ENCODE peak calls at places on chromosomes 7 and 10, in four cellular contexts. W, P, R and L are unnamed samples. For H3K4me1, the result is how much of the 10 kb centered on the place peaks cover.

GRCh38 chr10:120420421-120420820 is 36.6 kb upstream of the PLPP4 start:
- DNase-seq in W (no peak), P (no peak), R (no peak), L (no peak)

GRCh38 chr10:73439055-73439454 is 5.7 kb upstream of the MSS51 start:
- DNase-seq in W (no peak), P (no peak), R (no peak), L (no peak)

GRCh38 chr10:69831231-69831855 is 29.6 kb downstream of the COL13A1 start:
- DNase-seq in W (no peak), P (no peak), R (no peak), L (no peak)

GRCh38 chr10:70174058-70174741 is 3.9 kb upstream of the SAR1A start:
- DNase-seq in W (no peak), P (no peak), R (no peak), L (no peak)

GRCh38 chr10:131512852-131513251 is 201.3 kb upstream of the TCERG1L start:
- DNase-seq in W (no peak), P (no peak), R (no peak), L (no peak)

GRCh38 chr7:19114591-19114855 is 2.9 kb downstream of the TWIST1 start:
- DNase-seq in W (no peak), P (no peak), R (no peak), L (no peak)

GRCh38 chr7:40833541-40834234 is 698.9 kb downstream of the SUGCT start:
- DNase-seq in W (no peak), P (no peak), R (no peak), L (no peak)

GRCh38 chr7:28956608-28957063 is 1.5 kb downstream of the TRIL start:
- DNase-seq in W (peak), P (peak), R (peak), L (peak)

GRCh38 chr10:125120046-125120710 is 40.2 kb downstream of the CTBP2 start:
- DNase-seq in W (no peak), P (no peak), R (no peak), L (no peak)

GRCh38 chr7:141339603-141340002 is 211.6 kb upstream of the AGK start:
- DNase-seq in W (no peak), P (no peak), R (no peak), L (no peak)

GRCh38 chr7:98286701-98287485 is 5.4 kb downstream of the BRI3 start:
- DNase-seq in W (peak), P (no peak), R (no peak), L (no peak)

GRCh38 chr7:74525881-74526280 is 72.2 kb downstream of the GTF2IRD1 start:
- DNase-seq in W (peak), P (no peak), R (no peak), L (no peak)

GRCh38 chr10:34078798-34079470 is 736.2 kb downstream of the PARD3 start:
- DNase-seq in W (no peak), P (no peak), R (no peak), L (peak)

GRCh38 chr7:122803323-122803722 is 82.9 kb downstream of the CADPS2 start:
- DNase-seq in W (no peak), P (no peak), R (no peak), L (no peak)

GRCh38 chr7:42972703-42973500 is 40.7 kb downstream of the MRPL32 start:
- DNase-seq in W (peak), P (no peak), R (peak), L (peak)

GRCh38 chr7:117673839-117674238 is 194.0 kb downstream of the CFTR start:
- DNase-seq in W (no peak), P (no peak), R (no peak), L (no peak)

GRCh38 chr10:14093735-14094484 is 236.8 kb downstream of the FRMD4A start:
- DNase-seq in W (no peak), P (no peak), R (no peak), L (no peak)

GRCh38 chr10:4515711-4516110 is 310.3 kb upstream of the AKR1E2 start:
- DNase-seq in W (no peak), P (no peak), R (no peak), L (no peak)

GRCh38 chr7:901388-902154 is 25.2 kb downstream of the GET4 start:
- DNase-seq in W (peak), P (peak), R (peak), L (peak)

GRCh38 chr7:79529214-79529895 is 75.9 kb upstream of the MAGI2 start:
- DNase-seq in W (no peak), P (no peak), R (no peak), L (no peak)

GRCh38 chr7:73515184-73515583 is 6.9 kb downstream of the BAZ1B start:
- DNase-seq in W (no peak), P (no peak), R (no peak), L (no peak)

GRCh38 chr10:104678658-104679057 is 37.6 kb downstream of the SORCS3 start:
- DNase-seq in W (no peak), P (no peak), R (no peak), L (no peak)

GRCh38 chr7:137825489-137825888 is 21.3 kb downstream of the DGKI start:
- DNase-seq in W (no peak), P (no peak), R (no peak), L (no peak)

GRCh38 chr7:55053651-55054226 is 34.9 kb downstream of the EGFR start:
- DNase-seq in W (no peak), P (no peak), R (no peak), L (no peak)

GRCh38 chr7:34281260-34281659 is 375.9 kb downstream of the BMPER start:
- DNase-seq in W (no peak), P (no peak), R (no peak), L (no peak)

GRCh38 chr7:1591396-1591795 is 21.6 kb upstream of the PSMG3 start:
- DNase-seq in W (no peak), P (no peak), R (no peak), L (no peak)

GRCh38 chr7:15561840-15562239 is at the start of gene AGMO:
- DNase-seq in W (no peak), P (no peak), R (peak), L (peak)

GRCh38 chr7:46244752-46245151 is 323.7 kb upstream of the IGFBP3 start:
- DNase-seq in W (no peak), P (no peak), R (no peak), L (no peak)

GRCh38 chr7:142439739-142440138 is 181.9 kb upstream of the PRSS58 start:
- DNase-seq in W (no peak), P (no peak), R (no peak), L (no peak)

GRCh38 chr7:64619705-64620104 is 46.2 kb upstream of the ZNF107 start:
- DNase-seq in W (no peak), P (no peak), R (no peak), L (no peak)

GRCh38 chr10:35546824-35547225 is 58.3 kb upstream of the GJD4 start:
- DNase-seq in W (no peak), P (no peak), R (no peak), L (no peak)

GRCh38 chr10:84924131-84924530 is 595.7 kb downstream of the CCSER2 start:
- DNase-seq in W (no peak), P (no peak), R (no peak), L (no peak)

GRCh38 chr7:153943428-153944370 is 108.5 kb upstream of the DPP6 start:
- DNase-seq in W (no peak), P (no peak), R (no peak), L (no peak)

GRCh38 chr10:101453791-101454718 is 100.1 kb downstream of the BTRC start:
- DNase-seq in W (no peak), P (no peak), R (no peak), L (no peak)

GRCh38 chr7:42858570-42858969 is 53.3 kb downstream of the C7orf25 start:
- DNase-seq in W (no peak), P (no peak), R (no peak), L (no peak)

GRCh38 chr7:28591275-28591674 is 179.0 kb downstream of the CREB5 start:
- DNase-seq in W (no peak), P (no peak), R (no peak), L (no peak)

GRCh38 chr7:107622429-107622828 is 38.2 kb upstream of the SLC26A4 start:
- DNase-seq in W (no peak), P (no peak), R (no peak), L (no peak)

GRCh38 chr7:30169585-30169978 is 34.8 kb downstream of the MTURN start:
- DNase-seq in W (no peak), P (no peak), R (no peak), L (no peak)

GRCh38 chr10:49220679-49221078 is 32.5 kb upstream of the TMEM273 start:
- DNase-seq in W (no peak), P (no peak), R (no peak), L (no peak)
- H3K4me3 ChIP-seq in W (no peak), P (no peak), R (no peak), L (no peak)

GRCh38 chr7:149866817-149867447 is 6.8 kb upstream of the ATP6V0E2 start:
- DNase-seq in W (no peak), P (no peak), R (no peak), L (no peak)
- H3K4me1 ChIP-seq in W (under half), P (under half), R (under half), L (under half)

GRCh38 chr7:6016653-6016966 is 7.5 kb downstream of the AIMP2 start:
- DNase-seq in W (no peak), P (no peak), R (no peak), L (no peak)

GRCh38 chr7:6012355-6013104 is 3.5 kb downstream of the AIMP2 start:
- DNase-seq in W (peak), P (no peak), R (no peak), L (no peak)

GRCh38 chr7:6015917-6016652 is 7.0 kb downstream of the AIMP2 start:
- DNase-seq in W (peak), P (peak), R (peak), L (peak)

GRCh38 chr7:6008668-6009611 is at the start of the genes AIMP2 and PMS2:
- DNase-seq in W (peak), P (peak), R (peak), L (peak)

GRCh38 chr7:6011541-6011940 is 2.5 kb downstream of the AIMP2 start:
- DNase-seq in W (no peak), P (no peak), R (no peak), L (no peak)
- H3K27ac ChIP-seq in W (peak), P (peak), R (no peak), L (no peak)

GRCh38 chr10:20975236-20975635 is 78.1 kb upstream of the NEBL start:
- DNase-seq in W (no peak), P (no peak), R (no peak), L (no peak)

GRCh38 chr10:20976390-20976789 is 79.3 kb upstream of the NEBL start:
- DNase-seq in W (no peak), P (no peak), R (no peak), L (no peak)

GRCh38 chr10:20970044-20970443 is 72.9 kb upstream of the NEBL start:
- DNase-seq in W (no peak), P (no peak), R (no peak), L (no peak)

GRCh38 chr10:20970708-20971107 is 73.6 kb upstream of the NEBL start:
- DNase-seq in W (no peak), P (no peak), R (no peak), L (no peak)

GRCh38 chr10:20971901-20972300 is 74.8 kb upstream of the NEBL start:
- DNase-seq in W (no peak), P (no peak), R (no peak), L (no peak)
- H3K4me3 ChIP-seq in W (no peak), P (no peak), R (no peak), L (no peak)

GRCh38 chr10:102511562-102512274 is 7.9 kb downstream of the SUFU start:
- DNase-seq in W (no peak), P (no peak), R (no peak), L (peak)
- H3K4me1 ChIP-seq in W (under half), P (under half), R (under half), L (under half)

DNA sequence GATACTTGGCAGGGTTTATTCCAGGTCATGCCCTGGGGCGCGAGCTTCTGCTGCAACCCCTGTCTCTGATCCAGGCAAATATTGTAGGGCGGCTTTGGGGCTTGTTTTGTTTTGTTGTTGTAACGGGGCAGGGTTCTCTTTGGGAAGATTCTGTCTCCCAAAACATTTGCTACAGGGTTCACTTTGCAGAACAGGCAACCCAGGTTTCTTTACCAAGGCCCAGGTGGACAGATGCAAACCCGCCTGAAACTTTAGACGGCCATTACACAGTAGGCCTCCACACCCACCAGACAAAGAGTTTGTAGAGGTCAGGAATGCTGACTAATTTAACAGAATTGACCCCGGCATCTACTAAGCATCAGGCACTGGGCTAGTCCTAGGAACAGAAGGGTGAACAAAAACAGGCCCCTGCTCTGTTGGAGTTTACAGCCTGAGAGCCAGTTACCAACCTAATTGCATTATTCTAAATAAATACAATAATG is 570 bp upstream of the CDCA7L start:
- DNase-seq in W (no peak), P (no peak), R (no peak), L (no peak)
- H3K27ac ChIP-seq in W (peak), P (peak), R (peak), L (no peak)

DNA sequence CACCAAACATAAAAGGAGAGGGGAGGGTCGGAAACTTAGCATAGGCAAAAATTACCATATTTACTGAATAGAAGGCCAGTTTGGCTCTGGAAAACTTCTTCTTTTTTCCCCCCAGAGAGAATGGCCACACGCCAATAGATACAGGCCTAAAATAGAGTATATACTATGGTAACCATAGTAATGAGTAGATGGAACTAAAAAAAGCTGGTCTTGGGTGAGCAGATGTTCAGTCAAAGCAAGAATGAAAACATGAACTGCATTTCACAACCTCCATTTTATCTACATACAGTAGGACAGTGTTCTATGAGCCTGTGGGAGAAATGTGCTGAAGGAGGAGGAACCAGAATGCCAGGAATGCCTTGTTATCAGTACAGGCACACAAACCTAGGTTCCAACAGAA is 141.7 kb upstream of the SEMA3A start:
- DNase-seq in W (no peak), P (no peak), R (no peak), L (no peak)
- H3K4me3 ChIP-seq in W (no peak), P (no peak), R (no peak), L (no peak)

DNA sequence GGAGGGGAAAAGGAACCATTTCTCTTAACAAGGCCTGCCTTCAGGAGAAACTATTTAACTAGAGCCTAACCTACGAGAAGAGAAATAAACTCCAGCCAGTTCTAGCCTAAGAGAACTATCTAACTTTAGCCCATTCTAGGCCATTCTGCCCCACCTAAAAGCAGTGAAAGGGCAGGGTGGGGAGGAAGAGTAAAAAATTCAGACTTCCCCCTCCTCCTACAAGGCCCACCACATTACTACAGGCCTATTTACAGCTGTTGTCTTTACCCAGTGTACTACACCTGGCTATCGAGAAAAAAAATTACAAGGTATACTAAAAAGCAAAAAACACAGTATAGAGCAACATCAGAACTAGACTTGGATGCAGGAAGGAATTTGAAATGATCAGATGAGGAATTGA is 93.0 kb downstream of the KMT2C start:
- DNase-seq in W (no peak), P (no peak), R (no peak), L (no peak)
- H3K4me1 ChIP-seq in W (under half), P (under half), R (under half), L (under half)

GRCh38 chr10:18651324-18652007 is at the start of gene NSUN6:
- DNase-seq in W (peak), P (peak), R (peak), L (peak)
- H3K27ac ChIP-seq in W (peak), P (peak), R (peak), L (peak)

GRCh38 chr10:86044029-86044428 is 322.6 kb downstream of the GRID1 start:
- DNase-seq in W (no peak), P (no peak), R (no peak), L (no peak)
- H3K4me3 ChIP-seq in W (no peak), P (no peak), R (no peak), L (no peak)